ENCODE peak calls at places on chromosomes 1 and 21, in six cellular contexts. D is A549, K is K562, P is GM12878, J is HepG2, F is endothelial cell of umbilical vein. C is an unnamed sample.

GRCh38 chr1:180424848-180425457 is 77.4 kb downstream of the ACBD6 start:
- DNase-seq in J (no peak), K (no peak), D (no peak), P (peak), F (no peak), C (peak)

GRCh38 chr1:183730107-183730724 is 74.7 kb upstream of the RGL1 start:
- DNase-seq in D (no peak), K (no peak), P (no peak), J (no peak), F (no peak), C (no peak)

GRCh38 chr1:40914927-40915569 is 52.9 kb upstream of the CITED4 start:
- DNase-seq in J (no peak), F (no peak), P (no peak), D (no peak), K (no peak), C (no peak)

GRCh38 chr1:210822897-210823296 is 311.1 kb downstream of the KCNH1 start:
- DNase-seq in D (no peak), P (no peak), F (no peak), K (no peak), J (no peak), C (no peak)

GRCh38 chr1:89688607-89689006 is 55.7 kb downstream of the LRRC8C start:
- DNase-seq in D (no peak), J (no peak), P (no peak), K (peak), F (no peak), C (no peak)

GRCh38 chr1:31401241-31401640 is 11.8 kb upstream of the SERINC2 start:
- DNase-seq in F (no peak), J (no peak), P (no peak), K (no peak), D (no peak), C (no peak)

GRCh38 chr21:41366522-41367151 is 4.8 kb downstream of the MX2 start:
- DNase-seq in F (no peak), J (peak), K (peak), P (peak), D (peak), C (peak)

GRCh38 chr1:98201640-98202039 is 280.8 kb upstream of the DPYD start:
- DNase-seq in J (no peak), K (no peak), F (no peak), D (no peak), P (no peak), C (no peak)

GRCh38 chr1:38487398-38487797 is 372.2 kb downstream of the RRAGC start:
- DNase-seq in P (no peak), D (no peak), J (no peak), K (no peak), F (no peak), C (no peak)

GRCh38 chr1:147242449-147243227 is at the start of gene CHD1L:
- DNase-seq in K (peak), P (peak), D (peak), J (peak), F (peak), C (peak)

GRCh38 chr1:212557739-212558664 is 50.6 kb upstream of the ATF3 start:
- DNase-seq in K (peak), D (no peak), P (no peak), J (no peak), F (peak), C (peak)

GRCh38 chr21:42654179-42654912 is 925 bp downstream of the PDE9A start:
- DNase-seq in F (no peak), K (no peak), J (peak), D (peak), P (no peak), C (peak)

GRCh38 chr1:231803353-231803752 is 176.8 kb downstream of the DISC1 start:
- DNase-seq in K (no peak), D (no peak), F (no peak), J (no peak), P (no peak), C (peak)

GRCh38 chr21:33973268-33973667 is 57.7 kb upstream of the ATP5PO start:
- DNase-seq in K (no peak), F (no peak), J (no peak), P (no peak), D (no peak), C (no peak)

GRCh38 chr1:147534386-147534785 is 6.9 kb upstream of the BCL9 start:
- DNase-seq in D (no peak), J (peak), K (no peak), P (no peak), F (no peak), C (no peak)

GRCh38 chr1:210232524-210233215 is at the start of gene SERTAD4:
- DNase-seq in K (no peak), F (peak), P (no peak), J (no peak), D (peak), C (no peak)

GRCh38 chr1:54763814-54764131 is 550 bp downstream of the PARS2 start:
- DNase-seq in D (peak), F (no peak), P (no peak), J (peak), K (no peak), C (no peak)

GRCh38 chr1:66505671-66506392 is 28.1 kb upstream of the SGIP1 start:
- DNase-seq in D (no peak), P (no peak), J (no peak), F (peak), K (no peak), C (no peak)

GRCh38 chr1:182083851-182084486 is 22.5 kb upstream of the ZNF648 start:
- DNase-seq in P (no peak), D (no peak), J (no peak), F (no peak), K (no peak), C (no peak)

GRCh38 chr1:221157026-221157761 is 278.0 kb downstream of the HLX start:
- DNase-seq in P (peak), J (no peak), D (no peak), F (no peak), K (no peak), C (peak)

GRCh38 chr1:75053207-75053606 is 81.0 kb upstream of the LHX8 start:
- DNase-seq in K (no peak), P (no peak), J (no peak), D (no peak), F (peak), C (peak)

GRCh38 chr1:8660455-8660854 is 157.0 kb downstream of the RERE start:
- DNase-seq in K (peak), J (no peak), D (no peak), P (no peak), F (peak), C (no peak)

DNA sequence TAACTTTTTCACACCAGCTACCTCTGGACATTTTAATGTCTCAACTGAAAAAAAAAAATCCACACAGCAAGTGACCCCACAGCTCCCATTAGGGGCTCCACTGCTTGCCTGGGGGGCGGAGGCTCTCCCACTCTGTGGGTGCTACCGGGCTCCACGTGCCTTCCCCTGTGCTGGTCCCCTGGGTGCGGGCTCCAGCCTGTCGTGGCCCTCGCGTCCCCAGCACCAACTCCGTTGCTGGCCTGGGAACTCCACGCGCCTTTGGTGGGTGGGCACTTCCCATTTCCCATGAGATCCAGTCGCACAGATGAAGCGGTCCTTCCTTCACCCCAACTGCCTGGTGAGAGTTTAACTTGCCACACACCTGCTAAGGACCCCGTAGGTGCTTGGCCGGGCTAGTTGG is 27.1 kb upstream of the GPR153 start:
- DNase-seq in D (no peak), K (no peak), P (no peak), J (no peak), F (no peak), C (no peak)
- TF ChIP-seq MYC in D (no peak), K (no peak), P (no peak), J (no peak), F (no peak), C (no peak)

GRCh38 chr1:110059133-110059863 is 11.2 kb downstream of the ALX3 start:
- DNase-seq in D (no peak), J (no peak), K (peak), F (no peak), P (no peak), C (no peak)
- H3K4me3 ChIP-seq in D (no peak), J (no peak), K (no peak), F (no peak), P (no peak), C (no peak)

DNA sequence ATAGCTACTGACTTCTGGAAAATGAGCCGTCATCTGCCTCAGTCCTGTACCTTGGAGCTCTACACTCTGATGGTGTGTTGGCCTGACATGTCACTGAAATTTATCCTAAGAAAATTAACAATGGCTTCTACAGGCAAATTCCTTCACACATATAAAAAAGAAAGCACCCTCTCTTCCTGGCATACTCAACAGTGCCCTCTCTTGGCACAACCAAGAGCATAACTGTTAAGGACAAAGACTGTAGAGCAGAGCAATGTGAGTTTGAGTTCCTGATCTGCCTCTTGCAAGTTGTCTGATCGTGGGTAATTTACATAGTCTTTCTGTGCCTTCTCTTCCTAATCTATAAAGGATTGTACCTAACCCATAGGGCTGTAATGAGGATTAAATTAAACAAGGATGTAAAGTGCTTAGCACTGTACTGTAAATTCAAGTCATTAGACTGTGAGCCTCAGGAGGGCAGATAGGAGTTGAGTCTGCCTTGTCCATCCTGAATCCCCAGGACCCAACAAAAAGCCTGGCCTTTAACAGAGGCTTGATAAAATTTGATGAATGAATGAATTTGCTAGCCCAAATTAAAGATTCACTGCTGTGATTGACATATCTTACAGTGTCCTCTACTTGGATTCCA is 83.5 kb downstream of the SYF2 start:
- DNase-seq in K (no peak), D (no peak), F (peak), J (peak), P (no peak), C (peak)
- TF ChIP-seq MYC in K (no peak), D (no peak), F (no peak), J (no peak), P (no peak), C (no peak)

GRCh38 chr1:99764439-99764838 is 2.0 kb downstream of the FRRS1 start:
- DNase-seq in K (no peak), D (no peak), P (no peak), J (no peak), F (no peak), C (no peak)
- H3K4me3 ChIP-seq in K (peak), D (no peak), P (peak), J (peak), F (no peak), C (no peak)

DNA sequence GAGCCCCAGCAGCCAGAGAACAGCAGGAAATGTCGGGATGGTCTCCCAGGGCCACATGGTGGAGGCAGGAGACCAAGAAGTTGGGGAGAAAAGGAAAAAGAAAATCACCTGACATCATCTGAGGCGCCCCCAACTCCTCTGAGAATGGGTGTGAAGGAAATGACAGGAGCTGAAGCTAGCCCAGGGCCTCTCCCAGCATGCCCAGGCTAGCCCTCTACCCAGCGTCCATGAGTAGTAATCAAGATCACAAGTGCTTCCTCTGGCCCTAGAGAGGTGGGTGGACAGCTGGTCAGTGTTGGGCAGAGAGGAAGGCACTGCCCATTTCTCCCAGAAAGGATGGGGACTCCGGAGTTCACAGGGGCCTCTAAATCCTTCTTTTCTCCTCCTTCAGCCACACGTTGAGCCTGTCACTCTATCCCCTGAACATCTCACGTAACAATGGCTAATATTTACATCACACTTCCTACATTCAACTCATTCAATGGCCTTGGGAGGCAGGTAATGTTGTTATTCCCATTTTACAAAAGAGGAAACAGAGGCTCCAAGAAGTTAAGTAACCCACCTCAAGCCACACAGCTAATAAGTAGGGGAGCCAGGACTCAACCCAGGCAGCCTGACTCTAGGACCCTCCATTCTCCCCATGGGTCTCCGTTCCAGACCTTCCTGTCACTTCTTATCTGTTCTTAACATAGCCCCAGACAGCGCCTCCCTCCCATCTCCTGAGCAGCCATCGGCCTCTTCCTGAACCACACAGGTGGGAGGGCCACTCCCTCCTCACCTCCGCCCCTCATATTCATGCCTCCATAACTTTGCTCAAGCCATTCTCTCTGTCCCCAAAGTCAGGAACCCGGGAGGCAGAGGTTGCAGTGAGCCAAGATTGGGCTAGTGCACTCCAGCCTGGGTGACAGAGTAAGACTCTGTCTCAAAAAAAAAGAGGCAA is 2.0 kb downstream of the PADI4 start:
- DNase-seq in J (no peak), F (no peak), K (peak), P (no peak), D (no peak), C (no peak)
- TF ChIP-seq MYC in J (no peak), F (no peak), K (no peak), P (no peak), D (no peak), C (no peak)

GRCh38 chr21:44930543-44930981 is 9.3 kb upstream of the SLX9 start:
- DNase-seq in D (no peak), F (no peak), K (no peak), P (no peak), J (no peak), C (peak)

GRCh38 chr21:44932366-44933181 is 7.3 kb upstream of the SLX9 start:
- DNase-seq in J (no peak), K (peak), D (no peak), F (no peak), P (no peak), C (peak)

GRCh38 chr21:44931501-44932365 is 8.1 kb upstream of the SLX9 start:
- DNase-seq in P (no peak), F (no peak), J (no peak), K (no peak), D (no peak), C (no peak)

GRCh38 chr21:44929799-44930542 is 9.3 kb upstream of the ITGB2 start:
- DNase-seq in K (no peak), F (no peak), P (no peak), J (no peak), D (no peak), C (no peak)

GRCh38 chr21:44931137-44931500 is 8.7 kb upstream of the SLX9 start:
- DNase-seq in K (no peak), J (no peak), P (no peak), F (no peak), D (no peak), C (peak)
- H3K4me3 ChIP-seq in K (no peak), J (no peak), P (peak), F (no peak), D (no peak), C (no peak)

GRCh38 chr21:18384771-18385170 is 18.8 kb downstream of the TMPRSS15 start:
- DNase-seq in F (peak), J (no peak), P (no peak), D (no peak), K (peak), C (peak)
- TF ChIP-seq MYC in F (no peak), J (no peak), P (no peak), D (no peak), K (no peak), C (no peak)

GRCh38 chr1:153261793-153262371 is 2.4 kb downstream of the LORICRIN start:
- DNase-seq in J (no peak), P (no peak), F (no peak), K (no peak), D (no peak), C (no peak)

GRCh38 chr1:153260980-153261792 is 1.7 kb downstream of the LORICRIN start:
- DNase-seq in J (no peak), K (no peak), F (no peak), P (no peak), D (no peak), C (peak)

GRCh38 chr1:153265457-153265856 is 6.0 kb downstream of the LORICRIN start:
- DNase-seq in P (no peak), J (no peak), K (no peak), F (no peak), D (no peak), C (no peak)

GRCh38 chr1:153260473-153260979 is 1.0 kb downstream of the LORICRIN start:
- DNase-seq in J (no peak), K (no peak), F (no peak), D (no peak), P (no peak), C (peak)

GRCh38 chr1:153262462-153263157 is 3.1 kb downstream of the LORICRIN start:
- DNase-seq in D (no peak), P (peak), K (no peak), J (no peak), F (no peak), C (no peak)
- H3K4me3 ChIP-seq in D (no peak), P (peak), K (no peak), J (no peak), F (no peak), C (no peak)

GRCh38 chr1:64280001-64280400 is 76.6 kb downstream of the UBE2U start:
- DNase-seq in P (no peak), D (no peak), J (no peak), K (no peak), F (no peak), C (no peak)

DNA sequence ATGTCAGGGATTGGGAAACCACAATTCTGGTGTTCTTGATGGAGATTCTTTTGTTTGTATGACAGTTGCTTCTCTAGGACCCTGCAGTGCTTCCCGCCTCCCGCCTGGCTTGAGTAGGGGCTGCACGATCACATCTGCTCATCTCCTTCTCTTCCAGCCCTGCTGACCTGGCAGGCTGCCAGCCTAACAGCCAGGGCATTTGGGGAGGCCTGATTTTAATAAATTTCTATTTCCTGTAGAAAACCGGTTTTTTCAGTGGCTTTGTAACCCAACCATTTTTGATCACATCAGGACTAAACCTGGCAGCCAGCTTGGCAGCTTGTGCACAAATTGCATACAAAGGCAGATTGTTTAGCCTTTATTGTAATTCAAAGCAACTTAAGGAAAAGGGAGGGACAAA is 78.9 kb downstream of the UBE2U start:
- DNase-seq in P (no peak), F (no peak), D (no peak), J (no peak), K (no peak), C (no peak)
- TF ChIP-seq MYC in P (no peak), F (no peak), D (no peak), J (no peak), K (no peak), C (no peak)

GRCh38 chr1:63199666-63200065 is 122.7 kb upstream of the FOXD3 start:
- DNase-seq in D (no peak), P (no peak), K (no peak), F (no peak), J (no peak), C (no peak)
- H3K4me3 ChIP-seq in D (no peak), P (no peak), K (no peak), F (no peak), J (no peak), C (no peak)

C was measured in NB4.